ENCODE peak calls at places on chromosomes 11 and 22, in nine cellular contexts. One of them, this sample, is unnamed.

GRCh38 chr11:12704049-12704448 is 29.8 kb downstream of the TEAD1 start:
- DNase-seq in endothelial cell of umbilical vein: peak; percentile 39
- DNase-seq in H1: no peak
- DNase-seq in SK-N-SH: no peak
- DNase-seq in breast epithelium: no peak
- DNase-seq in GM23338: no peak
- DNase-seq in suprapubic skin: no peak
- DNase-seq in sigmoid colon: no peak
- DNase-seq in HepG2: no peak
- DNase-seq in this sample: no peak

GRCh38 chr11:12224537-12224893 is 114.1 kb downstream of the MICAL2 start:
- DNase-seq in GM23338: no peak
- DNase-seq in breast epithelium: peak; percentile 89
- DNase-seq in sigmoid colon: peak; percentile 85
- DNase-seq in HepG2: no peak
- DNase-seq in H1: no peak
- DNase-seq in endothelial cell of umbilical vein: peak; percentile 28
- DNase-seq in SK-N-SH: no peak
- DNase-seq in suprapubic skin: peak; percentile 89
- DNase-seq in this sample: peak; percentile 17

GRCh38 chr11:115959098-115959497 is 454.9 kb upstream of the CADM1 start:
- DNase-seq in HepG2: peak; percentile 16
- DNase-seq in GM23338: no peak
- DNase-seq in sigmoid colon: no peak
- DNase-seq in SK-N-SH: peak; percentile 36
- DNase-seq in endothelial cell of umbilical vein: no peak
- DNase-seq in suprapubic skin: no peak
- DNase-seq in breast epithelium: no peak
- DNase-seq in H1: no peak
- DNase-seq in this sample: no peak

GRCh38 chr11:89347071-89347470 is 144.1 kb downstream of the NOX4 start:
- DNase-seq in sigmoid colon: no peak
- DNase-seq in suprapubic skin: no peak
- DNase-seq in SK-N-SH: peak; percentile 1
- DNase-seq in endothelial cell of umbilical vein: no peak
- DNase-seq in H1: no peak
- DNase-seq in HepG2: no peak
- DNase-seq in breast epithelium: no peak
- DNase-seq in GM23338: no peak
- DNase-seq in this sample: no peak

GRCh38 chr22:41910599-41911291 is 4.1 kb downstream of the SHISA8 start:
- DNase-seq in HepG2: no peak
- DNase-seq in suprapubic skin: peak; percentile 64
- DNase-seq in sigmoid colon: no peak
- DNase-seq in GM23338: peak; percentile 45
- DNase-seq in breast epithelium: no peak
- DNase-seq in endothelial cell of umbilical vein: no peak
- DNase-seq in H1: no peak
- DNase-seq in SK-N-SH: peak; percentile 67
- DNase-seq in this sample: no peak

GRCh38 chr11:94938399-94939055 is 34.8 kb downstream of the CWC15 start:
- DNase-seq in sigmoid colon: peak; percentile 90
- DNase-seq in suprapubic skin: peak; percentile 69
- DNase-seq in breast epithelium: peak; percentile 32
- DNase-seq in endothelial cell of umbilical vein: peak; percentile 90
- DNase-seq in GM23338: no peak
- DNase-seq in SK-N-SH: peak; percentile 24
- DNase-seq in HepG2: no peak
- DNase-seq in H1: no peak
- DNase-seq in this sample: no peak

GRCh38 chr22:44472583-44472982 is 25.4 kb downstream of the RTL6 start:
- DNase-seq in breast epithelium: no peak
- DNase-seq in SK-N-SH: no peak
- DNase-seq in GM23338: no peak
- DNase-seq in sigmoid colon: no peak
- DNase-seq in H1: no peak
- DNase-seq in suprapubic skin: no peak
- DNase-seq in endothelial cell of umbilical vein: no peak
- DNase-seq in HepG2: no peak
- DNase-seq in this sample: no peak

GRCh38 chr22:27108425-27109114 is 451.2 kb downstream of the MIAT start:
- DNase-seq in suprapubic skin: peak; percentile 71
- DNase-seq in H1: no peak
- DNase-seq in SK-N-SH: peak; percentile 69
- DNase-seq in sigmoid colon: peak; percentile 93
- DNase-seq in breast epithelium: peak; percentile 78
- DNase-seq in endothelial cell of umbilical vein: peak; percentile 34
- DNase-seq in HepG2: no peak
- DNase-seq in GM23338: no peak
- DNase-seq in this sample: no peak

GRCh38 chr11:43747130-43747802 is 66.7 kb downstream of the HSD17B12 start:
- DNase-seq in sigmoid colon: no peak
- DNase-seq in suprapubic skin: no peak
- DNase-seq in SK-N-SH: no peak
- DNase-seq in endothelial cell of umbilical vein: no peak
- DNase-seq in breast epithelium: no peak
- DNase-seq in HepG2: peak; percentile 35
- DNase-seq in GM23338: no peak
- DNase-seq in H1: no peak
- DNase-seq in this sample: no peak

GRCh38 chr22:48858856-48859255 is 968.8 kb downstream of the BRD1 start:
- DNase-seq in endothelial cell of umbilical vein: no peak
- DNase-seq in breast epithelium: no peak
- DNase-seq in SK-N-SH: no peak
- DNase-seq in sigmoid colon: no peak
- DNase-seq in H1: no peak
- DNase-seq in GM23338: no peak
- DNase-seq in suprapubic skin: no peak
- DNase-seq in HepG2: no peak
- DNase-seq in this sample: no peak

GRCh38 chr11:65488273-65489058 is 10.4 kb upstream of the MALAT1 start:
- DNase-seq in endothelial cell of umbilical vein: peak; percentile 46
- DNase-seq in H1: no peak
- DNase-seq in SK-N-SH: no peak
- DNase-seq in suprapubic skin: peak; percentile 85
- DNase-seq in HepG2: no peak
- DNase-seq in sigmoid colon: peak; percentile 88
- DNase-seq in GM23338: no peak
- DNase-seq in breast epithelium: no peak
- DNase-seq in this sample: no peak

GRCh38 chr22:47301820-47302475 is 539.5 kb downstream of the TBC1D22A start:
- DNase-seq in H1: no peak
- DNase-seq in suprapubic skin: no peak
- DNase-seq in HepG2: no peak
- DNase-seq in endothelial cell of umbilical vein: no peak
- DNase-seq in breast epithelium: no peak
- DNase-seq in GM23338: no peak
- DNase-seq in SK-N-SH: no peak
- DNase-seq in sigmoid colon: no peak
- DNase-seq in this sample: no peak

GRCh38 chr11:14544611-14545010 is 24.4 kb upstream of the PSMA1 start:
- DNase-seq in breast epithelium: no peak
- DNase-seq in SK-N-SH: no peak
- DNase-seq in H1: no peak
- DNase-seq in GM23338: no peak
- DNase-seq in endothelial cell of umbilical vein: no peak
- DNase-seq in suprapubic skin: no peak
- DNase-seq in sigmoid colon: no peak
- DNase-seq in HepG2: no peak
- DNase-seq in this sample: no peak

GRCh38 chr11:58654079-58654907 is 31.8 kb downstream of the CNTF start:
- DNase-seq in breast epithelium: peak; percentile 65
- DNase-seq in suprapubic skin: peak; percentile 77
- DNase-seq in sigmoid colon: peak; percentile 76
- DNase-seq in endothelial cell of umbilical vein: peak; percentile 75
- DNase-seq in SK-N-SH: peak; percentile 64
- DNase-seq in H1: peak; percentile 69
- DNase-seq in HepG2: peak; percentile 59
- DNase-seq in GM23338: peak; percentile 88
- DNase-seq in this sample: no peak

GRCh38 chr11:15816270-15816871 is 540.0 kb downstream of the SOX6 start:
- DNase-seq in HepG2: no peak
- DNase-seq in endothelial cell of umbilical vein: peak; percentile 24
- DNase-seq in breast epithelium: no peak
- DNase-seq in GM23338: no peak
- DNase-seq in suprapubic skin: no peak
- DNase-seq in H1: no peak
- DNase-seq in sigmoid colon: no peak
- DNase-seq in SK-N-SH: no peak
- DNase-seq in this sample: no peak

GRCh38 chr11:116928102-116928777 is 90.8 kb upstream of the APOA1 start:
- DNase-seq in H1: no peak
- DNase-seq in breast epithelium: no peak
- DNase-seq in GM23338: no peak
- DNase-seq in HepG2: no peak
- DNase-seq in sigmoid colon: no peak
- DNase-seq in endothelial cell of umbilical vein: no peak
- DNase-seq in SK-N-SH: no peak
- DNase-seq in suprapubic skin: no peak
- DNase-seq in this sample: no peak

GRCh38 chr11:1949922-1950321 is 2.8 kb downstream of the MRPL23 start:
- DNase-seq in sigmoid colon: no peak
- DNase-seq in GM23338: no peak
- DNase-seq in endothelial cell of umbilical vein: no peak
- DNase-seq in H1: no peak
- DNase-seq in suprapubic skin: no peak
- DNase-seq in SK-N-SH: no peak
- DNase-seq in HepG2: no peak
- DNase-seq in breast epithelium: no peak
- DNase-seq in this sample: no peak

GRCh38 chr22:27732841-27733240 is 68.7 kb downstream of the MN1 start:
- DNase-seq in breast epithelium: no peak
- DNase-seq in endothelial cell of umbilical vein: no peak
- DNase-seq in suprapubic skin: peak; percentile 50
- DNase-seq in GM23338: no peak
- DNase-seq in HepG2: no peak
- DNase-seq in H1: no peak
- DNase-seq in sigmoid colon: peak; percentile 32
- DNase-seq in SK-N-SH: no peak
- DNase-seq in this sample: no peak

GRCh38 chr11:134044514-134045284 is 24.2 kb upstream of the JAM3 start:
- DNase-seq in GM23338: no peak
- DNase-seq in H1: no peak
- DNase-seq in endothelial cell of umbilical vein: no peak
- DNase-seq in sigmoid colon: peak; percentile 50
- DNase-seq in SK-N-SH: no peak
- DNase-seq in HepG2: no peak
- DNase-seq in suprapubic skin: no peak
- DNase-seq in breast epithelium: no peak
- DNase-seq in this sample: no peak

GRCh38 chr11:5059527-5059926 is at the start of gene OR52E2:
- DNase-seq in sigmoid colon: no peak
- DNase-seq in breast epithelium: no peak
- DNase-seq in GM23338: no peak
- DNase-seq in SK-N-SH: no peak
- DNase-seq in endothelial cell of umbilical vein: no peak
- DNase-seq in H1: no peak
- DNase-seq in HepG2: no peak
- DNase-seq in suprapubic skin: no peak
- DNase-seq in this sample: no peak

GRCh38 chr11:63337070-63337469 is 32.5 kb upstream of the SLC22A9 start:
- DNase-seq in H1: no peak
- DNase-seq in suprapubic skin: no peak
- DNase-seq in GM23338: no peak
- DNase-seq in breast epithelium: no peak
- DNase-seq in HepG2: no peak
- DNase-seq in sigmoid colon: no peak
- DNase-seq in endothelial cell of umbilical vein: no peak
- DNase-seq in SK-N-SH: no peak
- DNase-seq in this sample: no peak

GRCh38 chr11:32435511-32435946 is at the start of gene WT1:
- DNase-seq in GM23338: peak; percentile 86
- DNase-seq in endothelial cell of umbilical vein: no peak
- DNase-seq in H1: no peak
- DNase-seq in breast epithelium: no peak
- DNase-seq in HepG2: no peak
- DNase-seq in suprapubic skin: no peak
- DNase-seq in sigmoid colon: no peak
- DNase-seq in SK-N-SH: peak; percentile 31
- DNase-seq in this sample: no peak

GRCh38 chr11:27291954-27292641 is 70.9 kb downstream of the CCDC34 start:
- DNase-seq in GM23338: no peak
- DNase-seq in suprapubic skin: no peak
- DNase-seq in SK-N-SH: no peak
- DNase-seq in HepG2: peak; percentile 42
- DNase-seq in breast epithelium: no peak
- DNase-seq in sigmoid colon: no peak
- DNase-seq in H1: no peak
- DNase-seq in endothelial cell of umbilical vein: no peak
- DNase-seq in this sample: no peak
- H3K4me1 ChIP-seq in GM23338: no peaks in the 10 kb centered on the region
- H3K4me1 ChIP-seq in suprapubic skin: peaks cover 8% of the 10 kb centered on the region
- H3K4me1 ChIP-seq in SK-N-SH: no peaks in the 10 kb centered on the region
- H3K4me1 ChIP-seq in HepG2: peaks cover 56% of the 10 kb centered on the region
- H3K4me1 ChIP-seq in breast epithelium: no peaks in the 10 kb centered on the region
- H3K4me1 ChIP-seq in sigmoid colon: peaks cover 10% of the 10 kb centered on the region
- H3K4me1 ChIP-seq in H1: no peaks in the 10 kb centered on the region
- H3K4me1 ChIP-seq in endothelial cell of umbilical vein: no peaks in the 10 kb centered on the region
- H3K4me1 ChIP-seq in this sample: peaks cover 14% of the 10 kb centered on the region

GRCh38 chr11:118621898-118622375 is 14.5 kb downstream of the PHLDB1 start:
- DNase-seq in suprapubic skin: no peak
- DNase-seq in breast epithelium: no peak
- DNase-seq in sigmoid colon: no peak
- DNase-seq in HepG2: no peak
- DNase-seq in SK-N-SH: no peak
- DNase-seq in GM23338: no peak
- DNase-seq in endothelial cell of umbilical vein: peak; percentile 22
- DNase-seq in H1: no peak
- DNase-seq in this sample: no peak
- TF ChIP-seq POLR2AphosphoS5 in suprapubic skin: no peak
- TF ChIP-seq POLR2AphosphoS5 in breast epithelium: no peak
- TF ChIP-seq POLR2AphosphoS5 in sigmoid colon: no peak
- TF ChIP-seq POLR2AphosphoS5 in HepG2: no peak
- TF ChIP-seq POLR2AphosphoS5 in SK-N-SH: no peak
- TF ChIP-seq POLR2AphosphoS5 in GM23338: no peak
- TF ChIP-seq POLR2AphosphoS5 in endothelial cell of umbilical vein: no peak
- TF ChIP-seq POLR2AphosphoS5 in H1: no peak
- TF ChIP-seq POLR2AphosphoS5 in this sample: no peak

GRCh38 chr22:46096051-46096450 is 54.3 kb upstream of the PPARA start:
- DNase-seq in H1: no peak
- DNase-seq in sigmoid colon: no peak
- DNase-seq in SK-N-SH: no peak
- DNase-seq in endothelial cell of umbilical vein: no peak
- DNase-seq in HepG2: no peak
- DNase-seq in GM23338: no peak
- DNase-seq in suprapubic skin: no peak
- DNase-seq in breast epithelium: no peak
- DNase-seq in this sample: no peak
- H3K4me1 ChIP-seq in H1: no peaks in the 10 kb centered on the region
- H3K4me1 ChIP-seq in sigmoid colon: peaks cover 86% of the 10 kb centered on the region
- H3K4me1 ChIP-seq in SK-N-SH: peaks cover 93% of the 10 kb centered on the region
- H3K4me1 ChIP-seq in endothelial cell of umbilical vein: no peaks in the 10 kb centered on the region
- H3K4me1 ChIP-seq in HepG2: no peaks in the 10 kb centered on the region
- H3K4me1 ChIP-seq in GM23338: no peaks in the 10 kb centered on the region
- H3K4me1 ChIP-seq in suprapubic skin: peaks cover 94% of the 10 kb centered on the region
- H3K4me1 ChIP-seq in breast epithelium: peaks cover 41% of the 10 kb centered on the region
- H3K4me1 ChIP-seq in this sample: peaks cover 81% of the 10 kb centered on the region

DNA sequence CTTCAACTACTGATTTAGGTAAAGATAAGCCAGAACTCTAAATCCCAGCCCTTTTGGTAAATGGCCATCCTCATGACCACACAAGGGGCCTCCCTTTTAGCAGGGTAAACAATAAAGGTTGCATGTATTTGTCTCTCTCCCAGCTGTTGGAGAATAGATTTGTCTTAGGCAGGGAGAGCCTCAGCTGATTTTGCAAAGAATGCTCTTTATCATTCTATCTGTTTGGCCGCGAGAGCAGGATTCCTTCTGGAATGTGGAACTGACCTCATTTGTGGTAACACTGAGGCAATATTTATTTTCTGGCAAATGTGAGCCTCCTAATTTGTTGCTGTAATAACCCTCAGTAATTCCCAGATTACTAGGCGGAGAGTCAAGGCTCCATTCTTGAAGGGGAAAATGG is 15.3 kb downstream of the PTS start:
- DNase-seq in GM23338: no peak
- DNase-seq in breast epithelium: no peak
- DNase-seq in H1: no peak
- DNase-seq in sigmoid colon: peak; percentile 78
- DNase-seq in SK-N-SH: no peak
- DNase-seq in HepG2: peak; percentile 76
- DNase-seq in suprapubic skin: no peak
- DNase-seq in endothelial cell of umbilical vein: no peak
- DNase-seq in this sample: no peak
- TF ChIP-seq POLR2AphosphoS5 in GM23338: no peak
- TF ChIP-seq POLR2AphosphoS5 in breast epithelium: no peak
- TF ChIP-seq POLR2AphosphoS5 in H1: no peak
- TF ChIP-seq POLR2AphosphoS5 in sigmoid colon: peak; percentile 29
- TF ChIP-seq POLR2AphosphoS5 in SK-N-SH: no peak
- TF ChIP-seq POLR2AphosphoS5 in HepG2: no peak
- TF ChIP-seq POLR2AphosphoS5 in suprapubic skin: no peak
- TF ChIP-seq POLR2AphosphoS5 in endothelial cell of umbilical vein: no peak
- TF ChIP-seq POLR2AphosphoS5 in this sample: no peak